ENCODE peak calls at places on chromosomes 1 and 21, in nine cellular contexts. L, H, W, X, A, N, T, R and Q are unnamed samples.

GRCh38 chr21:35428489-35428888 is 379.4 kb upstream of the RUNX1 start:
- DNase-seq in X (no peak), R (no peak), T (peak; percentile 44), L (no peak), N (no peak), A (peak; percentile 16), W (no peak), H (peak; percentile 59), Q (no peak)

GRCh38 chr21:44065428-44065827 is 41.8 kb upstream of the PWP2 start:
- DNase-seq in T (peak; percentile 77), R (no peak), W (no peak), N (no peak), H (no peak), A (no peak), L (no peak), X (no peak), Q (no peak)

GRCh38 chr1:160070243-160071163 is 543 bp upstream of the KCNJ10 start:
- DNase-seq in N (peak; percentile 84), T (peak; percentile 78), W (peak; percentile 75), H (peak; percentile 79), L (peak; percentile 76), X (peak; percentile 36), A (peak; percentile 94), R (peak; percentile 76), Q (peak; percentile 92)

GRCh38 chr1:234746798-234747196 is 136.8 kb upstream of the IRF2BP2 start:
- DNase-seq in X (no peak), H (no peak), L (no peak), W (no peak), R (no peak), A (no peak), N (no peak), T (no peak), Q (no peak)

GRCh38 chr1:225950905-225951351 is 9.9 kb upstream of the LEFTY2 start:
- DNase-seq in N (no peak), L (no peak), A (peak; percentile 77), R (no peak), H (no peak), W (no peak), X (no peak), T (no peak), Q (no peak)

GRCh38 chr1:21631944-21632887 is 36.9 kb downstream of the RAP1GAP start:
- DNase-seq in L (no peak), R (no peak), A (no peak), T (no peak), W (peak; percentile 79), N (no peak), X (peak; percentile 37), H (no peak), Q (no peak)

GRCh38 chr1:193211539-193211938 is 25.1 kb upstream of the B3GALT2 start:
- DNase-seq in T (no peak), H (no peak), X (peak; percentile 81), W (peak; percentile 13), L (no peak), A (no peak), N (no peak), R (no peak), Q (no peak)

GRCh38 chr1:230424440-230425251 is 1.5 kb downstream of the PGBD5 start:
- DNase-seq in H (no peak), N (no peak), L (peak; percentile 39), T (no peak), A (peak; percentile 74), R (no peak), X (no peak), W (peak; percentile 31), Q (peak; percentile 63)

GRCh38 chr1:206578115-206578935 is 33.9 kb downstream of the EIF2D start:
- DNase-seq in N (no peak), H (no peak), R (no peak), A (no peak), X (no peak), T (no peak), L (no peak), W (no peak), Q (no peak)

GRCh38 chr1:166730299-166730888 is 108.9 kb upstream of the POGK start:
- DNase-seq in R (no peak), L (no peak), X (no peak), W (no peak), A (peak; percentile 26), T (no peak), N (no peak), H (no peak), Q (no peak)

GRCh38 chr1:108801101-108801500 is 54.6 kb downstream of the STXBP3 start:
- DNase-seq in N (no peak), T (no peak), H (no peak), L (no peak), A (no peak), W (no peak), R (no peak), X (no peak), Q (no peak)

DNA sequence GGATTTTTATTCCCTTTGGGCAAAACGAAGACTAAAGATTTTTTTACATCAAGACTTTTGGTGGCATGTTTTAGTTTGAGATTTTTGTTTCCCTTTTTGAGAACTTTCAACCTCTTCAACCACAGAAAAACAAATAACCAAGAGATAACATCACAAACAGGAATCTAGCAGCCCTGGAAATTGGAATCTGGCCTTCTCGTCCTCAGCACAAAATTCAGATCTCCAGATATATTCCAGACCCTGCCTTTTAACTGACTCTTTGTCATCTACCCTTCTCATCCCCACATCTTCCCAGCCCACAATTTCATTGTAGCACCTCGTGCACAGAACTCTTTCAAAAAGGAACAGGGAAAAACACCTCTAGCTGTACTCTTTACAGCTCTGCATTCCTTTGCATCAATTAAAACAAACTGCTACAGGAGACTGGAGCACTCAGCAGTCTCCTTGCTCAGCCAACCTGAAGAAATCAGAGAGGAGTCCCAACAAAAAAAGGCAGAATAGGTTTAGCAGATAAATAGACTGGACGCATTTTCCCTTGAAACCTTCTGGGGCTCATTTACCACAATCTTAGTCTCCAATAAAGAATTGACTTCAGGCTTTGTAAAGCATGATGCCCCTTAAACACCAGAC is 251.0 kb downstream of the TTLL7 start:
- DNase-seq in A (no peak), N (no peak), T (no peak), R (no peak), L (no peak), H (no peak), X (no peak), W (no peak), Q (no peak)
- TF ChIP-seq CTCF in A (no peak), N (no peak), T (no peak), R (no peak), L (no peak), H (no peak), X (no peak), W (no peak), Q (no peak)

GRCh38 chr1:156284112-156284511 is at the start of gene TMEM79:
- DNase-seq in T (no peak), L (no peak), X (no peak), W (peak; percentile 42), R (no peak), H (no peak), N (no peak), A (peak; percentile 27), Q (no peak)

GRCh38 chr1:156282479-156283222 is at the start of gene SMG5:
- DNase-seq in W (peak; percentile 99), H (peak; percentile 96), A (peak; percentile 100), X (peak; percentile 98), N (peak; percentile 99), T (peak; percentile 95), L (peak; percentile 95), R (peak; percentile 88), Q (peak; percentile 96)

GRCh38 chr1:156279837-156280236 is 2.8 kb downstream of the SMG5 start:
- DNase-seq in L (no peak), H (no peak), W (no peak), T (no peak), R (no peak), X (no peak), N (no peak), A (no peak), Q (no peak)

GRCh38 chr1:156282143-156282478 is 514 bp downstream of the SMG5 start:
- DNase-seq in X (peak; percentile 53), W (peak; percentile 78), A (no peak), L (no peak), N (no peak), H (no peak), R (no peak), T (no peak), Q (no peak)

GRCh38 chr1:156281281-156282142 is 1.1 kb downstream of the SMG5 start:
- DNase-seq in W (peak; percentile 45), L (no peak), X (no peak), H (peak; percentile 73), R (no peak), T (no peak), N (peak; percentile 69), A (peak; percentile 18), Q (no peak)
- TF ChIP-seq CTCF in W (no peak), L (no peak), X (no peak), H (no peak), R (no peak), T (no peak), N (peak; percentile 38), A (no peak), Q (no peak)

GRCh38 chr1:220895412-220895946 is 16.2 kb downstream of the HLX start:
- DNase-seq in R (no peak), T (no peak), L (no peak), A (peak; percentile 43), H (no peak), N (no peak), X (no peak), W (no peak), Q (peak; percentile 56)

GRCh38 chr1:220894924-220895256 is 15.6 kb downstream of the HLX start:
- DNase-seq in W (no peak), N (no peak), R (no peak), T (no peak), X (no peak), A (no peak), L (no peak), H (no peak), Q (no peak)

GRCh38 chr1:220893701-220894024 is 14.4 kb downstream of the HLX start:
- DNase-seq in H (no peak), A (peak; percentile 26), L (no peak), N (no peak), X (no peak), T (no peak), W (no peak), R (no peak), Q (no peak)

GRCh38 chr1:220892997-220893700 is 13.9 kb downstream of the HLX start:
- DNase-seq in R (no peak), H (no peak), A (peak; percentile 70), L (no peak), T (no peak), N (no peak), X (no peak), W (no peak), Q (no peak)

GRCh38 chr1:220894025-220894923 is 15.0 kb downstream of the HLX start:
- DNase-seq in T (no peak), N (no peak), R (no peak), W (no peak), H (no peak), A (peak; percentile 57), L (no peak), X (no peak), Q (peak; percentile 68)
- TF ChIP-seq CTCF in T (no peak), N (no peak), R (no peak), W (no peak), H (no peak), A (no peak), L (no peak), X (no peak), Q (no peak)

GRCh38 chr1:16900771-16901170 is 5.0 kb downstream of the RNU1-2 start:
- DNase-seq in H (no peak), A (no peak), W (no peak), R (no peak), L (no peak), N (peak; percentile 39), T (no peak), X (no peak), Q (no peak)
- TF ChIP-seq CTCF in H (no peak), A (peak; percentile 46), W (no peak), R (no peak), L (no peak), N (peak; percentile 59), T (no peak), X (no peak), Q (no peak)